ENCODE peak calls at places on chromosomes 6 and 20, in five cellular contexts. One of them, this sample, is unnamed.

GRCh38 chr6:53805725-53806124 is 10.9 kb downstream of the LRRC1 start:
- DNase-seq in PC-9: no peak
- DNase-seq in endothelial cell of umbilical vein: no peak
- DNase-seq in mesenchymal stem cell: no peak
- DNase-seq in A549: no peak
- DNase-seq in this sample: no peak

GRCh38 chr20:36404435-36404978 is 98.4 kb downstream of the DLGAP4 start:
- DNase-seq in mesenchymal stem cell: no peak
- DNase-seq in A549: no peak
- DNase-seq in endothelial cell of umbilical vein: no peak
- DNase-seq in PC-9: no peak
- DNase-seq in this sample: no peak

GRCh38 chr6:41582540-41582939 is 36.4 kb downstream of the FOXP4 start:
- DNase-seq in A549: no peak
- DNase-seq in mesenchymal stem cell: no peak
- DNase-seq in PC-9: no peak
- DNase-seq in endothelial cell of umbilical vein: no peak
- DNase-seq in this sample: no peak

GRCh38 chr20:61896058-61896961 is 169.4 kb downstream of the TAF4 start:
- DNase-seq in A549: peak
- DNase-seq in endothelial cell of umbilical vein: peak
- DNase-seq in mesenchymal stem cell: peak
- DNase-seq in PC-9: peak
- DNase-seq in this sample: peak

GRCh38 chr6:39812853-39813533 is 20.8 kb downstream of the DAAM2 start:
- DNase-seq in endothelial cell of umbilical vein: no peak
- DNase-seq in A549: no peak
- DNase-seq in PC-9: no peak
- DNase-seq in mesenchymal stem cell: peak
- DNase-seq in this sample: peak

GRCh38 chr20:32886652-32887051 is 27.9 kb downstream of the EFCAB8 start:
- DNase-seq in mesenchymal stem cell: no peak
- DNase-seq in PC-9: no peak
- DNase-seq in A549: no peak
- DNase-seq in endothelial cell of umbilical vein: no peak
- DNase-seq in this sample: no peak

GRCh38 chr6:105941616-105942412 is 144.3 kb upstream of the PRDM1 start:
- DNase-seq in mesenchymal stem cell: no peak
- DNase-seq in A549: no peak
- DNase-seq in PC-9: no peak
- DNase-seq in endothelial cell of umbilical vein: no peak
- DNase-seq in this sample: no peak

GRCh38 chr6:115545410-115545986 is 515.2 kb downstream of the FRK start:
- DNase-seq in mesenchymal stem cell: no peak
- DNase-seq in A549: peak
- DNase-seq in PC-9: peak
- DNase-seq in endothelial cell of umbilical vein: no peak
- DNase-seq in this sample: no peak

GRCh38 chr6:76262240-76262639 is 189.8 kb upstream of the IMPG1 start:
- DNase-seq in A549: no peak
- DNase-seq in mesenchymal stem cell: no peak
- DNase-seq in PC-9: no peak
- DNase-seq in endothelial cell of umbilical vein: no peak
- DNase-seq in this sample: no peak

GRCh38 chr6:52285174-52286068 is 879 bp upstream of the MCM3 start:
- DNase-seq in A549: no peak
- DNase-seq in endothelial cell of umbilical vein: no peak
- DNase-seq in mesenchymal stem cell: no peak
- DNase-seq in PC-9: no peak
- DNase-seq in this sample: peak

GRCh38 chr6:122947355-122947754 is 48.7 kb upstream of the CLVS2 start:
- DNase-seq in mesenchymal stem cell: peak
- DNase-seq in PC-9: peak
- DNase-seq in endothelial cell of umbilical vein: peak
- DNase-seq in A549: peak
- DNase-seq in this sample: peak

GRCh38 chr6:157823523-157824370 is 701 bp downstream of the SNX9 start:
- DNase-seq in A549: peak
- DNase-seq in endothelial cell of umbilical vein: peak
- DNase-seq in PC-9: peak
- DNase-seq in mesenchymal stem cell: peak
- DNase-seq in this sample: no peak

GRCh38 chr6:27250955-27251671 is 3.6 kb downstream of the PRSS16 start:
- DNase-seq in PC-9: peak
- DNase-seq in A549: peak
- DNase-seq in endothelial cell of umbilical vein: no peak
- DNase-seq in mesenchymal stem cell: peak
- DNase-seq in this sample: peak

GRCh38 chr6:12160350-12160749 is 129.8 kb upstream of the EDN1 start:
- DNase-seq in mesenchymal stem cell: peak
- DNase-seq in endothelial cell of umbilical vein: peak
- DNase-seq in A549: no peak
- DNase-seq in PC-9: no peak
- DNase-seq in this sample: no peak

GRCh38 chr6:116268589-116269293 is 11.0 kb downstream of the TSPYL1 start:
- DNase-seq in endothelial cell of umbilical vein: peak
- DNase-seq in mesenchymal stem cell: peak
- DNase-seq in A549: peak
- DNase-seq in PC-9: no peak
- DNase-seq in this sample: peak

GRCh38 chr6:79574636-79575035 is 37.4 kb upstream of the LCA5 start:
- DNase-seq in endothelial cell of umbilical vein: peak
- DNase-seq in mesenchymal stem cell: peak
- DNase-seq in A549: no peak
- DNase-seq in PC-9: peak
- DNase-seq in this sample: no peak

GRCh38 chr6:44028767-44029166 is 98.5 kb downstream of the MRPL14 start:
- DNase-seq in endothelial cell of umbilical vein: no peak
- DNase-seq in PC-9: peak
- DNase-seq in mesenchymal stem cell: no peak
- DNase-seq in A549: no peak
- DNase-seq in this sample: no peak

GRCh38 chr6:27791182-27791939 is 120.8 kb downstream of the OR2B2 start:
- DNase-seq in mesenchymal stem cell: peak
- DNase-seq in endothelial cell of umbilical vein: peak
- DNase-seq in A549: peak
- DNase-seq in PC-9: peak
- DNase-seq in this sample: no peak

GRCh38 chr6:150377211-150377781 is 8.5 kb downstream of the IYD start:
- DNase-seq in mesenchymal stem cell: peak
- DNase-seq in A549: no peak
- DNase-seq in endothelial cell of umbilical vein: no peak
- DNase-seq in PC-9: no peak
- DNase-seq in this sample: no peak

GRCh38 chr20:8457978-8458377 is 325.9 kb downstream of the PLCB1 start:
- DNase-seq in mesenchymal stem cell: no peak
- DNase-seq in PC-9: no peak
- DNase-seq in endothelial cell of umbilical vein: no peak
- DNase-seq in A549: no peak
- DNase-seq in this sample: no peak
- H3K4me2 ChIP-seq in mesenchymal stem cell: no peak
- H3K4me2 ChIP-seq in PC-9: no peak
- H3K4me2 ChIP-seq in endothelial cell of umbilical vein: no peak
- H3K4me2 ChIP-seq in A549: no peak
- H3K4me2 ChIP-seq in this sample: no peak

GRCh38 chr6:125325586-125325985 is 23.8 kb upstream of the HDDC2 start:
- DNase-seq in mesenchymal stem cell: peak
- DNase-seq in A549: no peak
- DNase-seq in PC-9: no peak
- DNase-seq in endothelial cell of umbilical vein: no peak
- DNase-seq in this sample: no peak
- H3K4me2 ChIP-seq in mesenchymal stem cell: no peak
- H3K4me2 ChIP-seq in A549: no peak
- H3K4me2 ChIP-seq in PC-9: no peak
- H3K4me2 ChIP-seq in endothelial cell of umbilical vein: no peak
- H3K4me2 ChIP-seq in this sample: no peak

DNA sequence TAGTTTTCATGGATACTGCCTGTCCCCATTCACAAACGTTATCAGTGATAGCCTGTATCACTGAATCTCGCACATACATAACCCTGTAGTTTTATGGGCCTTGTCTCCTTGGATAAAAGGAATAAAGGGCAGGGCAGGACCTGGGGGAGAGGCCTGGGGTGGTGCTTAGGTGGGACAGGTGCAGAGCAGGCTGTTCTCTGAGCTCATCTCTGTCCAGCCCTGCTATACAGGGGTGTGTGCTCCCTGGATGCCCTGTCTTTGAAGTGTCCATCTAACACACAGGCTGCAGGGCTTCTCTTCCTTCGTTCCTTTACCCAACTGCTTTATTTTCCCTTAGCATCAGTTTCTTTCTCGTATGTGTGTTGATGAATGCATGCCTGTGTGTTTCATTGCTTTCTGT is 26.4 kb downstream of the BRPF3 start:
- DNase-seq in PC-9: no peak
- DNase-seq in A549: no peak
- DNase-seq in endothelial cell of umbilical vein: no peak
- DNase-seq in mesenchymal stem cell: no peak
- DNase-seq in this sample: no peak
- H3K4me2 ChIP-seq in PC-9: peak
- H3K4me2 ChIP-seq in A549: no peak
- H3K4me2 ChIP-seq in endothelial cell of umbilical vein: no peak
- H3K4me2 ChIP-seq in mesenchymal stem cell: no peak
- H3K4me2 ChIP-seq in this sample: no peak

GRCh38 chr6:132198040-132198439 is 203.2 kb downstream of the MOXD1 start:
- DNase-seq in endothelial cell of umbilical vein: no peak
- DNase-seq in PC-9: no peak
- DNase-seq in A549: no peak
- DNase-seq in mesenchymal stem cell: no peak
- DNase-seq in this sample: no peak

GRCh38 chr6:132194529-132194928 is 206.7 kb downstream of the MOXD1 start:
- DNase-seq in mesenchymal stem cell: no peak
- DNase-seq in endothelial cell of umbilical vein: no peak
- DNase-seq in PC-9: no peak
- DNase-seq in A549: no peak
- DNase-seq in this sample: no peak

GRCh38 chr6:132202569-132202968 is 198.7 kb downstream of the MOXD1 start:
- DNase-seq in A549: no peak
- DNase-seq in endothelial cell of umbilical vein: peak
- DNase-seq in PC-9: no peak
- DNase-seq in mesenchymal stem cell: peak
- DNase-seq in this sample: no peak

GRCh38 chr6:132198896-132199295 is 202.4 kb downstream of the MOXD1 start:
- DNase-seq in A549: no peak
- DNase-seq in endothelial cell of umbilical vein: no peak
- DNase-seq in mesenchymal stem cell: no peak
- DNase-seq in PC-9: no peak
- DNase-seq in this sample: no peak

GRCh38 chr6:132199343-132199742 is 201.9 kb downstream of the MOXD1 start:
- DNase-seq in PC-9: no peak
- DNase-seq in A549: no peak
- DNase-seq in mesenchymal stem cell: no peak
- DNase-seq in endothelial cell of umbilical vein: peak
- DNase-seq in this sample: no peak
- H3K4me2 ChIP-seq in PC-9: no peak
- H3K4me2 ChIP-seq in A549: no peak
- H3K4me2 ChIP-seq in mesenchymal stem cell: no peak
- H3K4me2 ChIP-seq in endothelial cell of umbilical vein: peak
- H3K4me2 ChIP-seq in this sample: no peak

GRCh38 chr6:22081709-22082108 is 215.1 kb downstream of the PRL start:
- DNase-seq in A549: no peak
- DNase-seq in mesenchymal stem cell: no peak
- DNase-seq in PC-9: no peak
- DNase-seq in endothelial cell of umbilical vein: no peak
- DNase-seq in this sample: no peak

GRCh38 chr6:22079788-22080187 is 217.0 kb downstream of the PRL start:
- DNase-seq in endothelial cell of umbilical vein: no peak
- DNase-seq in A549: no peak
- DNase-seq in mesenchymal stem cell: no peak
- DNase-seq in PC-9: no peak
- DNase-seq in this sample: no peak

GRCh38 chr6:22078802-22079545 is 217.9 kb downstream of the PRL start:
- DNase-seq in A549: no peak
- DNase-seq in PC-9: no peak
- DNase-seq in mesenchymal stem cell: no peak
- DNase-seq in endothelial cell of umbilical vein: no peak
- DNase-seq in this sample: no peak

GRCh38 chr6:22078288-22078687 is 218.5 kb downstream of the PRL start:
- DNase-seq in endothelial cell of umbilical vein: no peak
- DNase-seq in mesenchymal stem cell: no peak
- DNase-seq in A549: no peak
- DNase-seq in PC-9: no peak
- DNase-seq in this sample: no peak

DNA sequence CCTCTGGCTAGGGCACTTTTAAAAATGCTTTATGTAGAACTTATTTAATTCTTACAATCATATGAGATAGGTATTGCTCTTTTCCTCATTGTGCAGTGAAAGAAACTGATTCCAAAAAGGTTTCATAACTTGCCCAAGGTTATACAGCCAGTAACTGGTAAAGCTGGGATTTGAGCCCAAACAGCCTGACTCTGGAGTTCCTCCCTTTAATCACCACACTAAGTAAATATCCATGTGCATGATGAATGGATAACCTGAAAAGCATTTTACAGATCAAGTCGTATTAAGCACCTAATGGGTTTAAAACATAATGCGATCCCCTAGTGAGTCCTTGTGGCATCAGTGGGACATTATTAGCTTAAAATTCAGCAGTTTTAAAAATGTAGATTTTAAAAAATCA is 214.6 kb downstream of the PRL start:
- DNase-seq in PC-9: no peak
- DNase-seq in mesenchymal stem cell: no peak
- DNase-seq in endothelial cell of umbilical vein: no peak
- DNase-seq in A549: no peak
- DNase-seq in this sample: no peak
- H3K4me2 ChIP-seq in PC-9: no peak
- H3K4me2 ChIP-seq in mesenchymal stem cell: no peak
- H3K4me2 ChIP-seq in endothelial cell of umbilical vein: no peak
- H3K4me2 ChIP-seq in A549: peak
- H3K4me2 ChIP-seq in this sample: no peak

DNA sequence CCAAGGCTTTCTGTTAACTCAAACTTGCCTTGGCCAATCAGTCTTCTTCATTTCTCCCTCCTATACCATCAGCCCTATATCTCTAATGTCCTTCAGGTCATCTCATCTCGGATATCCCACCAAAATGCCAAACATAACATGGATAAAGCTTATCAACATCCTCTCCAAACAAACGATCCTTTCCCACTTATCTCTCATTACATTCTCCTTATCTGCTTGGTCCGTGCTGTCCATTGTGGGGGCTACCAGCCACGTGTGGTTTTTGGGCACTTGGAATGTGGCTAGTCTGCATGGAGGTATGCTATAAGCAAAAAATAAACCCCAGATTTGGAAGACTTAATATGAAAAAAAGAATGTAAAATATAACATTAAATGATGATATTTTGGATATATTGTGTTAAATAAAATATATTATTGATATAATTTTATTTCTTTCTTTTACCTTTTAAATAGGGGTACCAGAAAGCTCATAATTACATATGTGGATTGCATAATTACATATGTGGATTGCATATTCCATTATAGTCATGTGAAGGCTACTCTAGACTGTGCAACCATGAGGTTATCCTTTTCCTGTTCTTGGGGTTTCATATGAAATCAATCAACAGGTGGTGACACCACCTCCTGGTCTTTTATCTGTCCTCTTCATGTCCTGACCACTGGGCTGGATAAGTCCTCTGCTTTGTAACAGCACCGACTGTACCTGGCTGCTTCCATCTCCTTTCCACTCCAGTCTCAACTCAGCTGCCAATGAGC is 123.0 kb downstream of the CD83 start:
- DNase-seq in mesenchymal stem cell: no peak
- DNase-seq in PC-9: no peak
- DNase-seq in A549: no peak
- DNase-seq in endothelial cell of umbilical vein: no peak
- DNase-seq in this sample: peak
- H3K4me2 ChIP-seq in mesenchymal stem cell: no peak
- H3K4me2 ChIP-seq in PC-9: no peak
- H3K4me2 ChIP-seq in A549: no peak
- H3K4me2 ChIP-seq in endothelial cell of umbilical vein: no peak
- H3K4me2 ChIP-seq in this sample: peak